ENCODE peak calls at places on chromosomes 4 and X, in seven cellular contexts. M is fibroblast of lung, O is Ammon's horn, Z is esophagus muscularis mucosa, G is left colon, E is AG20443, V is heart left ventricle. S is an unnamed sample.

GRCh38 chrX:38069991-38070390 is 63.6 kb downstream of the SYTL5 start:
- DNase-seq in V (no peak), G (no peak), Z (no peak), E (no peak), M (no peak), O (no peak), S (no peak)

GRCh38 chrX:133776072-133776471 is 209.3 kb downstream of the GPC3 start:
- DNase-seq in M (peak; percentile 9), E (peak; percentile 6), G (no peak), Z (no peak), O (no peak), V (no peak), S (no peak)

GRCh38 chr4:48296330-48296729 is 26.7 kb upstream of the TEC start:
- DNase-seq in M (no peak), Z (no peak), O (no peak), E (no peak), G (no peak), V (no peak), S (no peak)

GRCh38 chr4:1826531-1827350 is 29.2 kb downstream of the LETM1 start:
- DNase-seq in E (no peak), M (no peak), V (no peak), G (no peak), O (no peak), Z (no peak), S (no peak)

GRCh38 chr4:150211821-150212445 is 133.7 kb downstream of the DCLK2 start:
- DNase-seq in O (no peak), G (no peak), E (peak; percentile 34), V (no peak), Z (no peak), M (no peak), S (no peak)

GRCh38 chr4:113741971-113742370 is 19.6 kb downstream of the CAMK2D start:
- DNase-seq in Z (no peak), M (no peak), E (no peak), G (no peak), V (no peak), O (no peak), S (no peak)

GRCh38 chr4:76527666-76528065 is 92.6 kb downstream of the SHROOM3 start:
- DNase-seq in O (no peak), E (no peak), M (no peak), Z (no peak), G (no peak), V (no peak), S (no peak)

GRCh38 chr4:126582737-126583136 is 1050.0 kb upstream of the INTU start:
- DNase-seq in M (no peak), O (no peak), G (no peak), E (no peak), Z (no peak), V (no peak), S (no peak)

GRCh38 chrX:67543818-67544217 is at the start of gene AR:
- DNase-seq in Z (no peak), V (peak; percentile 81), E (peak; percentile 39), M (peak; percentile 55), G (no peak), O (peak; percentile 11), S (no peak)

GRCh38 chr4:88054909-88055308 is 47.5 kb downstream of the PKD2 start:
- DNase-seq in O (peak; percentile 32), G (no peak), Z (no peak), V (peak; percentile 30), E (peak; percentile 32), M (peak; percentile 62), S (no peak)

GRCh38 chr4:41287852-41288251 is 31.1 kb downstream of the UCHL1 start:
- DNase-seq in M (no peak), Z (no peak), O (no peak), V (no peak), G (no peak), E (no peak), S (no peak)

GRCh38 chr4:7886250-7886973 is 53.2 kb downstream of the AFAP1 start:
- DNase-seq in Z (no peak), M (peak; percentile 66), O (no peak), G (no peak), V (no peak), E (no peak), S (no peak)

GRCh38 chr4:38242110-38242509 is 281.9 kb downstream of the PTTG2 start:
- DNase-seq in O (no peak), V (no peak), Z (peak; percentile 39), E (no peak), G (no peak), M (no peak), S (no peak)

GRCh38 chrX:133054761-133055385 is 42.0 kb downstream of the USP26 start:
- DNase-seq in O (no peak), M (no peak), V (no peak), G (no peak), Z (no peak), E (no peak), S (no peak)

GRCh38 chr4:7769936-7770674 is 169.6 kb downstream of the AFAP1 start:
- DNase-seq in Z (no peak), O (no peak), M (peak; percentile 41), V (no peak), E (peak; percentile 47), G (peak; percentile 24), S (no peak)

GRCh38 chr4:175787948-175788347 is 24.1 kb downstream of the GPM6A start:
- DNase-seq in E (no peak), G (no peak), O (no peak), V (no peak), M (no peak), Z (no peak), S (no peak)

GRCh38 chrX:69051901-69052300 is 113.4 kb downstream of the PJA1 start:
- DNase-seq in O (no peak), M (no peak), Z (no peak), E (no peak), V (no peak), G (no peak), S (no peak)

GRCh38 chrX:42119076-42119475 is 195.7 kb upstream of the CASK start:
- DNase-seq in E (peak; percentile 15), Z (no peak), M (peak; percentile 48), V (no peak), G (no peak), O (no peak), S (no peak)

GRCh38 chr4:125770814-125771398 is 456.2 kb downstream of the FAT4 start:
- DNase-seq in Z (no peak), M (no peak), V (no peak), G (no peak), O (no peak), E (no peak), S (no peak)

GRCh38 chr4:59553063-59553738 is 1646.9 kb upstream of the ADGRL3 start:
- DNase-seq in V (no peak), E (peak; percentile 23), G (no peak), O (peak; percentile 16), Z (no peak), M (no peak), S (no peak)

GRCh38 chrX:131746491-131746968 is 202.7 kb downstream of the OR13H1 start:
- DNase-seq in Z (no peak), M (no peak), O (no peak), V (peak; percentile 87), G (peak; percentile 82), E (peak; percentile 36), S (no peak)